ENCODE peak calls at places on chromosomes 16 and 17, in four cellular contexts. F is BJ, V is HFF-Myc, X is pancreas. K is an unnamed sample.

GRCh38 chr17:45431531-45432404 is 902 bp downstream of the ARHGAP27 start:
- DNase-seq in V (no peak), X (peak; percentile 60), F (no peak), K (no peak)

GRCh38 chr17:69609495-69610315 is 195.2 kb downstream of the MAP2K6 start:
- DNase-seq in X (no peak), F (no peak), V (no peak), K (no peak)

GRCh38 chr16:56617212-56618085 is 8.1 kb upstream of the MT1E start:
- DNase-seq in V (no peak), F (no peak), X (peak; percentile 89), K (no peak)

GRCh38 chr17:53626286-53626685 is 196.4 kb upstream of the KIF2B start:
- DNase-seq in X (no peak), F (no peak), V (no peak), K (peak; percentile 19)

GRCh38 chr17:77451894-77452852 is 311.4 kb downstream of the SEC14L1 start:
- DNase-seq in V (no peak), X (peak; percentile 34), F (no peak), K (no peak)

GRCh38 chr16:86547286-86547685 is 7.7 kb downstream of the MTHFSD start:
- DNase-seq in V (no peak), X (no peak), F (no peak), K (no peak)

GRCh38 chr17:77364381-77364911 is 223.7 kb downstream of the SEC14L1 start:
- DNase-seq in F (no peak), X (no peak), V (no peak), K (no peak)

GRCh38 chr17:78781339-78782304 is at the start of gene CYTH1:
- DNase-seq in F (no peak), V (no peak), X (peak; percentile 43), K (no peak)

GRCh38 chr17:46152423-46152822 is 40.8 kb downstream of the KANSL1 start:
- DNase-seq in V (no peak), X (no peak), F (no peak), K (no peak)

DNA sequence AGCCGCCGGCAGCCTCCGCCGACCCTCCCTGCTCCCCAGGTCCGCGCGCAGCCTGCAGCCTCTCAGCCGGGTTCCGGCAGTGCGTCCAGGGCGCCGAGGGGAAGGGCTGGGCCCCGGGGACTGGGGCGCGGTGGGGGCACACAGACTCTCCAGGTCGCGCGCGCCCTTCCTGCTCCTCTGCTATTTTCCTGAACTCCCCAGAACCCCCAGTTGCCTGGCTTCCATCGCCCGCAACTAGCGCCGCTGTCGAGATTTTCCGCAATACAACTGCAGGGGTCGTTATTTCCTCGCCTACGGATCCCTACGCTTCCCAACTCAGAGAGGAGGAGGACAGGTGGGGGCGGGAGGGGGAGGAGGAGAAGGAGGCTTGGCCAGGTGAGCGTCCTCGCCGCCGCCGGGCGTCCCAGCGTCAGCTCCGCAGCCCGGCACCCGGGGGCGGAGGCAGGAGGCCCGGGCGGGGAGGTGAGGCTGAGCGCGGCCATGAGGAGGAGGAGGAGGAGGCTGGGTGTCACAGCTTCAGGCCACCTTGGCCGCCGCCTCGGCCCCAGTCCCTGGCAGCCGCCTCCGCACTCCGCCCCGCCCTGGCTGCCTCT is at the start of gene CA10:
- DNase-seq in V (no peak), X (peak; percentile 5), F (no peak), K (no peak)
- TF ChIP-seq CTCF in V (no peak), X (no peak), F (no peak), K (no peak)

GRCh38 chr16:68370221-68370920 is 59.6 kb downstream of the PRMT7 start:
- DNase-seq in X (no peak), V (no peak), F (no peak), K (no peak)

GRCh38 chr16:68368602-68368944 is 57.8 kb downstream of the PRMT7 start:
- DNase-seq in X (no peak), V (no peak), F (no peak), K (no peak)

GRCh38 chr16:68370921-68371651 is 60.3 kb downstream of the PRMT7 start:
- DNase-seq in X (no peak), V (no peak), F (no peak), K (no peak)

GRCh38 chr16:68369168-68369567 is 58.3 kb downstream of the PRMT7 start:
- DNase-seq in V (no peak), F (no peak), X (no peak), K (no peak)

DNA sequence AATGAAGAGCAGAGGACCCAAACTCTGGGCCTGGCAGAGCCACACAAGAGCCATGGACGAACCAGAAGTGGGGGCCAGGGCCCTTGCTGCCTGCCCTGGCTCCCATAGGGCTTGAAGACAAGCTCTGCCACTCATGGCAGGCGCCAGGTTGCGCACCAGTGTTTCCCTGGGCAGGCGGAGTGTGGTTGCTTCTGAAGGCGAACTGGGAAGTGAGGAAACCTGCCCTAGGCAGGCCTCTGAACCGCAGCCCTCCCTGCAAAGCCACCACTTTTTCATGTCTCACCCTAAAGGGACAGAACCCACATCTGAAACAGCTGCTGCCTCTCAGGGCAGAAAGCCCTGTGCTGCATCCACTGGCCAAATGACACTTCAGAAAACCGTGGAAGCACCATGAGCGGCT is 58.9 kb downstream of the PRMT7 start:
- DNase-seq in V (no peak), X (no peak), F (no peak), K (no peak)
- TF ChIP-seq CTCF in V (no peak), X (no peak), F (no peak), K (no peak)

DNA sequence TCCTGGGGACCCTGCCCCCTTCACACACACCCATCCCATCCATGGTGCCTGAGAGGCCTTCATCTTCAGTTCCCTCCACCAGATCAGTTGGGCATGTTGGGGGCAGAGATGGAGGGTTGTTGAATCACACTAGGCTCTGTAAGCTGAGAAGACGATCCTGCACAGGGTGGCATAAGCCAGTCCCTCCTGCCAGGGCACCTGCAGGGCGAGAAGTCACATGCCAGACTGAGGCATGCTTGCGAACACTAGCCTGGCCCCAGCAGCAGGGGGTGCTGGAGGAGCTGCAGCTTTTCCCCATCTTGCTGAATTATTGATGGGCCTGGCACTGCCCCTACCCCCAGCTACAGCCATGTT is 6.1 kb upstream of the TBX2 start:
- DNase-seq in X (no peak), V (no peak), F (no peak), K (no peak)
- TF ChIP-seq CTCF in X (no peak), V (peak; percentile 32), F (peak; percentile 28), K (peak; percentile 22)

GRCh38 chr16:20348365-20349185 is 3.9 kb downstream of the UMOD start:
- DNase-seq in F (no peak), V (no peak), X (peak; percentile 59), K (no peak)

GRCh38 chr16:20347666-20348364 is 4.7 kb downstream of the UMOD start:
- DNase-seq in X (no peak), V (no peak), F (no peak), K (no peak)

GRCh38 chr16:20352615-20353014 is at the start of gene UMOD:
- DNase-seq in X (no peak), F (no peak), V (no peak), K (no peak)

GRCh38 chr16:20353379-20353778 is 864 bp upstream of the UMOD start:
- DNase-seq in F (no peak), V (no peak), X (no peak), K (no peak)

DNA sequence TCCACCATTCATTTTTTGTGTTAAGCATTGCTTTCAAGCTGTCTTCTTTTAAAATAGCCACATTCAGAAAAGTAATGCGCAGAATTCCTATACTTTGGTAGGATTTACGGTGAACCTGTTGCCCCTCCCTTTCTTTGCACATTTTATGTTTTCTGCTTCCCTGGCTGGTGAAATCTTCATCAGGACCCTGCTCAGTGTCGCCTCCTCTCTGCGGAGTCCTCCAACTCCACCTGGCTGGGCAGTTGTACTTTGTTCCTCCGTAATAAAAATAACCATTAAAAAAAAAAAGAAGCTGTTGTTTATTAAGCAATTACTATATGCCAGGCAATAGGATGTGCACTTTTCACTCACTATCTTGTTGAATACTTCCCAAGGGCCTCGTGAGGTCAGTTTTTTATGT is 2.9 kb downstream of the UMOD start:
- DNase-seq in X (no peak), F (no peak), V (no peak), K (no peak)
- TF ChIP-seq CTCF in X (no peak), F (no peak), V (no peak), K (no peak)

DNA sequence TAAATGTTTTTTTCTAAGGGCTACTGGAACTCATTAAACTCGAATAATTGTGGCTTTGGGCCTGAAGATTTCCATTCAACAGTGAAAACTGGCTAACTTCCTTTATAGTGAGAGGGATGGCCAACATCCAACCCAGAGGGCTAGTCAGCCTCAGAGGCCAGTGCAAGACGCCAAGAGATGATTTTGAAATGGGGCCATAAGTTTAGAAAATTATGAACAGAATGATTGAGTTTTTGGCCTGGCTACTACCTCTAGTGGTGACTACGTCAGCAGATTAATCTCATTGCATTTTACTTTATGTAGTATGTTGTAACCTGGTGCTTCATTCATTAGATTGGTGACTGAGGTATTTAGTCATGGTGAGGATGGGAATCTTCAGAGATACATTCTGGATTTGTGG is 28.4 kb downstream of the HAPSTR1 start:
- DNase-seq in V (no peak), F (peak; percentile 77), X (no peak), K (peak; percentile 72)
- TF ChIP-seq CTCF in V (no peak), F (peak; percentile 11), X (no peak), K (no peak)

K was measured in AG04449.